ENCODE peak calls at places on chromosomes 7 and 10, in eight cellular contexts. One of them, this sample, is unnamed. For H3K4me1, the result is how much of the 10 kb centered on the place peaks cover.

GRCh38 chr7:48611993-48612392 is 312.4 kb upstream of the CDC14C start:
- DNase-seq in CD8-positive, alpha-beta T cell: no peak
- DNase-seq in PC-9: no peak
- DNase-seq in Panc1: no peak
- DNase-seq in psoas muscle: no peak
- DNase-seq in cardiac muscle cell: no peak
- DNase-seq in gastrocnemius medialis: no peak
- DNase-seq in lower lobe of right lung: no peak
- DNase-seq in this sample: no peak

GRCh38 chr7:68314208-68314607 is 1284.1 kb upstream of the AUTS2 start:
- DNase-seq in CD8-positive, alpha-beta T cell: no peak
- DNase-seq in PC-9: no peak
- DNase-seq in Panc1: no peak
- DNase-seq in psoas muscle: no peak
- DNase-seq in cardiac muscle cell: no peak
- DNase-seq in gastrocnemius medialis: no peak
- DNase-seq in lower lobe of right lung: no peak
- DNase-seq in this sample: no peak

GRCh38 chr7:149827089-149827981 is 10.8 kb upstream of the ZNF862 start:
- DNase-seq in CD8-positive, alpha-beta T cell: no peak
- DNase-seq in PC-9: no peak
- DNase-seq in Panc1: no peak
- DNase-seq in psoas muscle: peak
- DNase-seq in cardiac muscle cell: no peak
- DNase-seq in gastrocnemius medialis: no peak
- DNase-seq in lower lobe of right lung: peak
- DNase-seq in this sample: peak

GRCh38 chr10:15313844-15314243 is 57.2 kb downstream of the FAM171A1 start:
- DNase-seq in CD8-positive, alpha-beta T cell: no peak
- DNase-seq in PC-9: no peak
- DNase-seq in Panc1: no peak
- DNase-seq in psoas muscle: no peak
- DNase-seq in cardiac muscle cell: peak
- DNase-seq in gastrocnemius medialis: no peak
- DNase-seq in lower lobe of right lung: no peak
- DNase-seq in this sample: no peak

GRCh38 chr10:59873924-59874323 is 32.4 kb downstream of the CCDC6 start:
- DNase-seq in CD8-positive, alpha-beta T cell: no peak
- DNase-seq in PC-9: no peak
- DNase-seq in Panc1: no peak
- DNase-seq in psoas muscle: no peak
- DNase-seq in cardiac muscle cell: no peak
- DNase-seq in gastrocnemius medialis: no peak
- DNase-seq in lower lobe of right lung: no peak
- DNase-seq in this sample: no peak

GRCh38 chr7:65438593-65438992 is 64.9 kb downstream of the ZNF92 start:
- DNase-seq in CD8-positive, alpha-beta T cell: no peak
- DNase-seq in PC-9: no peak
- DNase-seq in Panc1: no peak
- DNase-seq in psoas muscle: no peak
- DNase-seq in cardiac muscle cell: peak
- DNase-seq in gastrocnemius medialis: no peak
- DNase-seq in lower lobe of right lung: no peak
- DNase-seq in this sample: no peak

GRCh38 chr7:37901890-37902524 is 14.6 kb downstream of the SFRP4 start:
- DNase-seq in CD8-positive, alpha-beta T cell: no peak
- DNase-seq in PC-9: no peak
- DNase-seq in Panc1: no peak
- DNase-seq in psoas muscle: no peak
- DNase-seq in cardiac muscle cell: peak
- DNase-seq in gastrocnemius medialis: no peak
- DNase-seq in lower lobe of right lung: no peak
- DNase-seq in this sample: no peak

GRCh38 chr10:111989136-111990050 is 194.2 kb downstream of the GPAM start:
- DNase-seq in CD8-positive, alpha-beta T cell: no peak
- DNase-seq in PC-9: no peak
- DNase-seq in Panc1: no peak
- DNase-seq in psoas muscle: no peak
- DNase-seq in cardiac muscle cell: no peak
- DNase-seq in gastrocnemius medialis: no peak
- DNase-seq in lower lobe of right lung: no peak
- DNase-seq in this sample: no peak

GRCh38 chr7:101121996-101122932 is 4.6 kb upstream of the SERPINE1 start:
- DNase-seq in CD8-positive, alpha-beta T cell: no peak
- DNase-seq in PC-9: peak
- DNase-seq in Panc1: no peak
- DNase-seq in psoas muscle: peak
- DNase-seq in cardiac muscle cell: peak
- DNase-seq in gastrocnemius medialis: peak
- DNase-seq in lower lobe of right lung: peak
- DNase-seq in this sample: peak

GRCh38 chr10:125155101-125155500 is 5.3 kb downstream of the CTBP2 start:
- DNase-seq in CD8-positive, alpha-beta T cell: no peak
- DNase-seq in PC-9: no peak
- DNase-seq in Panc1: no peak
- DNase-seq in psoas muscle: no peak
- DNase-seq in cardiac muscle cell: peak
- DNase-seq in gastrocnemius medialis: no peak
- DNase-seq in lower lobe of right lung: no peak
- DNase-seq in this sample: no peak

GRCh38 chr7:127819975-127820778 is 168.2 kb downstream of the SND1 start:
- DNase-seq in CD8-positive, alpha-beta T cell: no peak
- DNase-seq in PC-9: no peak
- DNase-seq in Panc1: no peak
- DNase-seq in psoas muscle: no peak
- DNase-seq in cardiac muscle cell: peak
- DNase-seq in gastrocnemius medialis: no peak
- DNase-seq in lower lobe of right lung: no peak
- DNase-seq in this sample: no peak

GRCh38 chr7:27382307-27382706 is 139.7 kb downstream of the EVX1 start:
- DNase-seq in CD8-positive, alpha-beta T cell: no peak
- DNase-seq in PC-9: no peak
- DNase-seq in Panc1: no peak
- DNase-seq in psoas muscle: no peak
- DNase-seq in cardiac muscle cell: no peak
- DNase-seq in gastrocnemius medialis: no peak
- DNase-seq in lower lobe of right lung: no peak
- DNase-seq in this sample: no peak

GRCh38 chr7:70156052-70156451 is 557.8 kb downstream of the AUTS2 start:
- DNase-seq in CD8-positive, alpha-beta T cell: no peak
- DNase-seq in PC-9: no peak
- DNase-seq in Panc1: no peak
- DNase-seq in psoas muscle: peak
- DNase-seq in cardiac muscle cell: no peak
- DNase-seq in gastrocnemius medialis: peak
- DNase-seq in lower lobe of right lung: no peak
- DNase-seq in this sample: no peak

GRCh38 chr10:57849726-57850357 is 417.9 kb downstream of the IPMK start:
- DNase-seq in CD8-positive, alpha-beta T cell: no peak
- DNase-seq in PC-9: no peak
- DNase-seq in Panc1: peak
- DNase-seq in psoas muscle: no peak
- DNase-seq in cardiac muscle cell: peak
- DNase-seq in gastrocnemius medialis: no peak
- DNase-seq in lower lobe of right lung: no peak
- DNase-seq in this sample: no peak

GRCh38 chr10:100184426-100185219 is 1.2 kb downstream of the ERLIN1 start:
- DNase-seq in CD8-positive, alpha-beta T cell: no peak
- DNase-seq in PC-9: no peak
- DNase-seq in Panc1: no peak
- DNase-seq in psoas muscle: no peak
- DNase-seq in cardiac muscle cell: peak
- DNase-seq in gastrocnemius medialis: no peak
- DNase-seq in lower lobe of right lung: no peak
- DNase-seq in this sample: no peak

GRCh38 chr7:34087892-34088891 is 182.9 kb downstream of the BMPER start:
- DNase-seq in CD8-positive, alpha-beta T cell: no peak
- DNase-seq in PC-9: peak
- DNase-seq in Panc1: no peak
- DNase-seq in psoas muscle: no peak
- DNase-seq in cardiac muscle cell: peak
- DNase-seq in gastrocnemius medialis: no peak
- DNase-seq in lower lobe of right lung: no peak
- DNase-seq in this sample: no peak

GRCh38 chr10:50658165-50658564 is 34.4 kb upstream of the SGMS1 start:
- DNase-seq in CD8-positive, alpha-beta T cell: no peak
- DNase-seq in PC-9: no peak
- DNase-seq in Panc1: no peak
- DNase-seq in psoas muscle: no peak
- DNase-seq in cardiac muscle cell: no peak
- DNase-seq in gastrocnemius medialis: no peak
- DNase-seq in lower lobe of right lung: no peak
- DNase-seq in this sample: no peak

GRCh38 chr10:50653142-50653541 is 29.4 kb upstream of the SGMS1 start:
- DNase-seq in CD8-positive, alpha-beta T cell: no peak
- DNase-seq in PC-9: no peak
- DNase-seq in Panc1: peak
- DNase-seq in psoas muscle: no peak
- DNase-seq in cardiac muscle cell: peak
- DNase-seq in gastrocnemius medialis: no peak
- DNase-seq in lower lobe of right lung: no peak
- DNase-seq in this sample: no peak

GRCh38 chr10:50651808-50652207 is 28.1 kb upstream of the SGMS1 start:
- DNase-seq in CD8-positive, alpha-beta T cell: no peak
- DNase-seq in PC-9: no peak
- DNase-seq in Panc1: no peak
- DNase-seq in psoas muscle: no peak
- DNase-seq in cardiac muscle cell: no peak
- DNase-seq in gastrocnemius medialis: no peak
- DNase-seq in lower lobe of right lung: no peak
- DNase-seq in this sample: no peak

GRCh38 chr10:50650481-50650880 is 26.7 kb upstream of the SGMS1 start:
- DNase-seq in CD8-positive, alpha-beta T cell: no peak
- DNase-seq in PC-9: no peak
- DNase-seq in Panc1: no peak
- DNase-seq in psoas muscle: no peak
- DNase-seq in cardiac muscle cell: no peak
- DNase-seq in gastrocnemius medialis: no peak
- DNase-seq in lower lobe of right lung: no peak
- DNase-seq in this sample: no peak

DNA sequence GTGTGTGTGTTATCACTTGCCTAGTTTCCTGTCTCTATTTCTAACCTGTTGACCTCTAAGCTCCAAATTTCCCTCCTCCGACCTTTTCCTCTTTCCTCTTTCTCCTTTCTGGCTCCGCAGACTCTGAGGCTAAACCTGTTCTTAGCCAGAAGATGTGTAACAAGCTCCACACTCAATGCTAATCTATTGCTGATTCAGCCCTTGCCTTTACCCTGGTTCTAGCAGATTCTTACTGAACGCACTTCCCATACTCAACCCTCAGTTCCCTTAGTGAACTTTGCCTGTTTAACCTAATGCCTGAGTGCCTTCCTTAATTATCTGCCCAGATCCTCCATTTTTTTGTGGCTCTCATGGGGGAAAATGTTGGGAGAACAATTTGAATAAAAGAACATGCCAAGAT is 30.0 kb upstream of the SGMS1 start:
- DNase-seq in CD8-positive, alpha-beta T cell: no peak
- DNase-seq in PC-9: no peak
- DNase-seq in Panc1: no peak
- DNase-seq in psoas muscle: no peak
- DNase-seq in cardiac muscle cell: peak
- DNase-seq in gastrocnemius medialis: no peak
- DNase-seq in lower lobe of right lung: no peak
- DNase-seq in this sample: no peak
- H3K4me1 ChIP-seq in CD8-positive, alpha-beta T cell: under half
- H3K4me1 ChIP-seq in PC-9: under half
- H3K4me1 ChIP-seq in Panc1: under half
- H3K4me1 ChIP-seq in psoas muscle: under half
- H3K4me1 ChIP-seq in cardiac muscle cell: under half
- H3K4me1 ChIP-seq in gastrocnemius medialis: under half
- H3K4me1 ChIP-seq in lower lobe of right lung: under half
- H3K4me1 ChIP-seq in this sample: under half

GRCh38 chr7:55786901-55787300 is 75.7 kb downstream of the SEPTIN14 start:
- DNase-seq in CD8-positive, alpha-beta T cell: no peak
- DNase-seq in PC-9: no peak
- DNase-seq in Panc1: no peak
- DNase-seq in psoas muscle: no peak
- DNase-seq in cardiac muscle cell: no peak
- DNase-seq in gastrocnemius medialis: no peak
- DNase-seq in lower lobe of right lung: no peak
- DNase-seq in this sample: no peak

GRCh38 chr7:55787796-55788195 is 74.8 kb downstream of the SEPTIN14 start:
- DNase-seq in CD8-positive, alpha-beta T cell: no peak
- DNase-seq in PC-9: no peak
- DNase-seq in Panc1: no peak
- DNase-seq in psoas muscle: no peak
- DNase-seq in cardiac muscle cell: no peak
- DNase-seq in gastrocnemius medialis: no peak
- DNase-seq in lower lobe of right lung: no peak
- DNase-seq in this sample: no peak

GRCh38 chr7:55778631-55779030 is 83.9 kb downstream of the SEPTIN14 start:
- DNase-seq in CD8-positive, alpha-beta T cell: no peak
- DNase-seq in PC-9: no peak
- DNase-seq in Panc1: no peak
- DNase-seq in psoas muscle: no peak
- DNase-seq in cardiac muscle cell: no peak
- DNase-seq in gastrocnemius medialis: no peak
- DNase-seq in lower lobe of right lung: no peak
- DNase-seq in this sample: no peak

DNA sequence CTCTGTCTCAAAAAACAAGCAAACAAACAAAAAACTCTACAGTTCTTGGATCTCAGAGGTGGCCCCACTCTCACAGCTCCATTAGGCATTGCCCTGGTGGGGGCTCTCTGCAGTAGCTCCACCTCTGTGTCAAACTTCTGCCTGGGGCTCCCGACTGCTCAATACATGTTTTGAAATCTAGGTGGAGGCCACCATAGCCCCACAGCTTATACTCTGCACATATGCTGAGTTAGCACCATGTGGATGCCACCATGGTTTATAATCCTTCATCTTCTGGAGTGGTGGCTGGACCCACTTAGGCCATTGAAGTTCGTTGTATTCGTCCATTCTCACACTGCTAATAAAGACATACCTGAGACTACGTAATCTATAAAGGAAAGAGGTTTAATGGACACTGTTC is 78.4 kb downstream of the SEPTIN14 start:
- DNase-seq in CD8-positive, alpha-beta T cell: no peak
- DNase-seq in PC-9: no peak
- DNase-seq in Panc1: no peak
- DNase-seq in psoas muscle: no peak
- DNase-seq in cardiac muscle cell: no peak
- DNase-seq in gastrocnemius medialis: no peak
- DNase-seq in lower lobe of right lung: no peak
- DNase-seq in this sample: no peak
- H3K4me3 ChIP-seq in CD8-positive, alpha-beta T cell: no peak
- H3K4me3 ChIP-seq in PC-9: no peak
- H3K4me3 ChIP-seq in Panc1: no peak
- H3K4me3 ChIP-seq in psoas muscle: no peak
- H3K4me3 ChIP-seq in cardiac muscle cell: no peak
- H3K4me3 ChIP-seq in gastrocnemius medialis: no peak
- H3K4me3 ChIP-seq in lower lobe of right lung: no peak
- H3K4me3 ChIP-seq in this sample: no peak

GRCh38 chr7:158944195-158944594 is 87.8 kb downstream of the DYNC2I1 start:
- DNase-seq in CD8-positive, alpha-beta T cell: no peak
- DNase-seq in PC-9: no peak
- DNase-seq in Panc1: no peak
- DNase-seq in psoas muscle: no peak
- DNase-seq in cardiac muscle cell: no peak
- DNase-seq in gastrocnemius medialis: no peak
- DNase-seq in lower lobe of right lung: no peak
- DNase-seq in this sample: no peak
- TF ChIP-seq CTCF in CD8-positive, alpha-beta T cell: no peak
- TF ChIP-seq CTCF in PC-9: no peak
- TF ChIP-seq CTCF in Panc1: no peak
- TF ChIP-seq CTCF in psoas muscle: no peak
- TF ChIP-seq CTCF in cardiac muscle cell: no peak
- TF ChIP-seq CTCF in gastrocnemius medialis: no peak
- TF ChIP-seq CTCF in lower lobe of right lung: no peak
- TF ChIP-seq CTCF in this sample: no peak

GRCh38 chr10:113961261-113961938 is 82.3 kb upstream of the ADRB1 start:
- DNase-seq in CD8-positive, alpha-beta T cell: peak
- DNase-seq in PC-9: no peak
- DNase-seq in Panc1: no peak
- DNase-seq in psoas muscle: no peak
- DNase-seq in cardiac muscle cell: no peak
- DNase-seq in gastrocnemius medialis: no peak
- DNase-seq in lower lobe of right lung: no peak
- DNase-seq in this sample: no peak
- H3K4me1 ChIP-seq in CD8-positive, alpha-beta T cell: under half
- H3K4me1 ChIP-seq in PC-9: under half
- H3K4me1 ChIP-seq in Panc1: under half
- H3K4me1 ChIP-seq in psoas muscle: under half
- H3K4me1 ChIP-seq in cardiac muscle cell: under half
- H3K4me1 ChIP-seq in gastrocnemius medialis: under half
- H3K4me1 ChIP-seq in lower lobe of right lung: half or more
- H3K4me1 ChIP-seq in this sample: under half

This sample was measured in left ventricle myocardium inferior.